ENCODE peak calls at places on chromosomes 4 and X, in six cellular contexts. I is fibroblast of the aortic adventitia; M is stimulated activated CD4-positive, alpha-beta T cell treated with anti-CD3 and anti-CD28 coated beads, TNF-alpha, amount 100 ng/mL, for 24 hours; W is T-helper 1 cell; F is AG10803; A is Panc1. Y is an unnamed sample.

GRCh38 chrX:370963-371745 is 15.6 kb downstream of the PPP2R3B start:
- DNase-seq in F (no peak), I (no peak), W (no peak), M (no peak), A (no peak), Y (no peak)

GRCh38 chrX:100289159-100289558 is 120.9 kb downstream of the PCDH19 start:
- DNase-seq in A (no peak), F (no peak), I (no peak), M (no peak), W (no peak), Y (no peak)

GRCh38 chr4:165364452-165365080 is 14.2 kb upstream of the CPE start:
- DNase-seq in F (peak; percentile 24), W (no peak), A (no peak), M (no peak), I (peak; percentile 59), Y (no peak)

GRCh38 chr4:16264798-16265197 is 38.5 kb upstream of the TAPT1 start:
- DNase-seq in F (peak; percentile 55), A (no peak), I (peak; percentile 77), W (peak; percentile 36), M (no peak), Y (no peak)

GRCh38 chrX:115592997-115593734 is 32.2 kb downstream of the PLS3 start:
- DNase-seq in I (peak; percentile 64), F (peak; percentile 39), W (no peak), M (no peak), A (no peak), Y (no peak)

GRCh38 chrX:65273152-65273551 is 261.4 kb downstream of the LAS1L start:
- DNase-seq in W (no peak), M (no peak), I (no peak), F (no peak), A (no peak), Y (no peak)

GRCh38 chr4:169251291-169252235 is 19.2 kb downstream of the SH3RF1 start:
- DNase-seq in F (no peak), M (no peak), I (no peak), W (no peak), A (no peak), Y (no peak)

GRCh38 chrX:52852110-52852872 is 15.6 kb downstream of the XAGE3 start:
- DNase-seq in W (no peak), A (no peak), M (no peak), F (peak; percentile 53), I (peak; percentile 1), Y (no peak)

GRCh38 chr4:152516156-152516555 is 19.7 kb downstream of the FBXW7 start:
- DNase-seq in W (no peak), M (no peak), F (peak; percentile 36), A (no peak), I (peak; percentile 39), Y (no peak)

GRCh38 chr4:84231539-84232055 is 267.5 kb downstream of the NKX6-1 start:
- DNase-seq in M (no peak), F (no peak), W (no peak), I (no peak), A (no peak), Y (no peak)

GRCh38 chr4:124936427-124936826 is 223.9 kb upstream of the ANKRD50 start:
- DNase-seq in W (no peak), I (peak; percentile 84), M (no peak), F (peak; percentile 66), A (no peak), Y (no peak)

Y was measured in stimulated activated effector memory CD8-positive, alpha-beta T cell treated with anti-CD3 and anti-CD28 coated beads, Interleukin-12 subunit alpha, Interleukin-12 subunit beta, amount 100 ng/mL, for 72 hours.